ENCODE peak calls at places on chromosomes 12 and 14, in four cellular contexts. One of them, this sample, is unnamed.

GRCh38 chr12:63045020-63045860 is 105.8 kb downstream of the AVPR1A start:
- DNase-seq in IMR-90: peak
- DNase-seq in OCI-LY7: no peak
- DNase-seq in adrenal gland: no peak
- DNase-seq in this sample: no peak

GRCh38 chr14:75497191-75497590 is 25.1 kb upstream of the BATF start:
- DNase-seq in IMR-90: no peak
- DNase-seq in OCI-LY7: no peak
- DNase-seq in adrenal gland: no peak
- DNase-seq in this sample: peak

GRCh38 chr12:2429032-2429431 is 365.7 kb upstream of the FKBP4 start:
- DNase-seq in IMR-90: no peak
- DNase-seq in OCI-LY7: no peak
- DNase-seq in adrenal gland: no peak
- DNase-seq in this sample: no peak

GRCh38 chr12:98355322-98355721 is 160.1 kb upstream of the TMPO start:
- DNase-seq in IMR-90: peak
- DNase-seq in OCI-LY7: no peak
- DNase-seq in adrenal gland: no peak
- DNase-seq in this sample: no peak

GRCh38 chr14:35909675-35910074 is 83.5 kb downstream of the BRMS1L start:
- DNase-seq in IMR-90: no peak
- DNase-seq in OCI-LY7: no peak
- DNase-seq in adrenal gland: no peak
- DNase-seq in this sample: no peak

GRCh38 chr14:100693877-100694578 is 32.7 kb upstream of the DLK1 start:
- DNase-seq in IMR-90: no peak
- DNase-seq in OCI-LY7: no peak
- DNase-seq in adrenal gland: no peak
- DNase-seq in this sample: no peak

GRCh38 chr12:12716151-12716844 is 870 bp upstream of the CDKN1B start:
- DNase-seq in IMR-90: peak
- DNase-seq in OCI-LY7: no peak
- DNase-seq in adrenal gland: no peak
- DNase-seq in this sample: peak

GRCh38 chr12:90652280-90652679 is 302.7 kb downstream of the CCER1 start:
- DNase-seq in IMR-90: no peak
- DNase-seq in OCI-LY7: no peak
- DNase-seq in adrenal gland: no peak
- DNase-seq in this sample: no peak

GRCh38 chr12:120932058-120932457 is 27.9 kb upstream of the SPPL3 start:
- DNase-seq in IMR-90: no peak
- DNase-seq in OCI-LY7: no peak
- DNase-seq in adrenal gland: no peak
- DNase-seq in this sample: no peak

GRCh38 chr12:101097829-101098580 is 112.0 kb downstream of the SLC5A8 start:
- DNase-seq in IMR-90: no peak
- DNase-seq in OCI-LY7: no peak
- DNase-seq in adrenal gland: no peak
- DNase-seq in this sample: no peak

GRCh38 chr12:78087363-78087675 is 256.6 kb downstream of the NAV3 start:
- DNase-seq in IMR-90: peak
- DNase-seq in OCI-LY7: no peak
- DNase-seq in adrenal gland: no peak
- DNase-seq in this sample: no peak

GRCh38 chr12:92446082-92446460 is 256.7 kb upstream of the PLEKHG7 start:
- DNase-seq in IMR-90: no peak
- DNase-seq in OCI-LY7: no peak
- DNase-seq in adrenal gland: no peak
- DNase-seq in this sample: no peak

GRCh38 chr14:100336618-100337530 is 13.7 kb downstream of the SLC25A47 start:
- DNase-seq in IMR-90: no peak
- DNase-seq in OCI-LY7: no peak
- DNase-seq in adrenal gland: no peak
- DNase-seq in this sample: peak

GRCh38 chr12:125403145-125403789 is 338.0 kb downstream of the AACS start:
- DNase-seq in IMR-90: peak
- DNase-seq in OCI-LY7: peak
- DNase-seq in adrenal gland: peak
- DNase-seq in this sample: peak

GRCh38 chr12:12244341-12244740 is 22.5 kb downstream of the LRP6 start:
- DNase-seq in IMR-90: no peak
- DNase-seq in OCI-LY7: no peak
- DNase-seq in adrenal gland: no peak
- DNase-seq in this sample: no peak

GRCh38 chr12:43480591-43480990 is 71.4 kb downstream of the ADAMTS20 start:
- DNase-seq in IMR-90: peak
- DNase-seq in OCI-LY7: no peak
- DNase-seq in adrenal gland: no peak
- DNase-seq in this sample: no peak

GRCh38 chr14:35355981-35356839 is 48.3 kb downstream of the NFKBIA start:
- DNase-seq in IMR-90: peak
- DNase-seq in OCI-LY7: no peak
- DNase-seq in adrenal gland: peak
- DNase-seq in this sample: peak

GRCh38 chr12:113908584-113909100 is 57.5 kb downstream of the RBM19 start:
- DNase-seq in IMR-90: no peak
- DNase-seq in OCI-LY7: no peak
- DNase-seq in adrenal gland: no peak
- DNase-seq in this sample: no peak

GRCh38 chr12:19771858-19772257 is 332.6 kb downstream of the AEBP2 start:
- DNase-seq in IMR-90: peak
- DNase-seq in OCI-LY7: no peak
- DNase-seq in adrenal gland: no peak
- DNase-seq in this sample: no peak

GRCh38 chr14:100393362-100393761 is 70.2 kb downstream of the SLC25A47 start:
- DNase-seq in IMR-90: no peak
- DNase-seq in OCI-LY7: no peak
- DNase-seq in adrenal gland: no peak
- DNase-seq in this sample: no peak

GRCh38 chr14:76125506-76125905 is 26.2 kb upstream of the GPATCH2L start:
- DNase-seq in IMR-90: no peak
- DNase-seq in OCI-LY7: no peak
- DNase-seq in adrenal gland: no peak
- DNase-seq in this sample: no peak

GRCh38 chr12:68031881-68032739 is 42.9 kb downstream of the IFNG-AS1 start:
- DNase-seq in IMR-90: no peak
- DNase-seq in OCI-LY7: no peak
- DNase-seq in adrenal gland: no peak
- DNase-seq in this sample: no peak

GRCh38 chr12:3746758-3747157 is 6.2 kb downstream of the CRACR2A start:
- DNase-seq in IMR-90: no peak
- DNase-seq in OCI-LY7: no peak
- DNase-seq in adrenal gland: no peak
- DNase-seq in this sample: no peak

GRCh38 chr14:69260246-69260978 is 454 bp downstream of the GALNT16 start:
- DNase-seq in IMR-90: peak
- DNase-seq in OCI-LY7: no peak
- DNase-seq in adrenal gland: peak
- DNase-seq in this sample: peak

GRCh38 chr12:113783811-113784210 is 182.3 kb downstream of the RBM19 start:
- DNase-seq in IMR-90: no peak
- DNase-seq in OCI-LY7: no peak
- DNase-seq in adrenal gland: no peak
- DNase-seq in this sample: no peak

GRCh38 chr14:38255408-38255672 is 553 bp downstream of the CLEC14A start:
- DNase-seq in IMR-90: no peak
- DNase-seq in OCI-LY7: no peak
- DNase-seq in adrenal gland: no peak
- DNase-seq in this sample: no peak

GRCh38 chr12:48037267-48037915 is 33.1 kb upstream of the COL2A1 start:
- DNase-seq in IMR-90: peak
- DNase-seq in OCI-LY7: no peak
- DNase-seq in adrenal gland: no peak
- DNase-seq in this sample: no peak

GRCh38 chr14:32202468-32202865 is 602 bp downstream of the RNU6-8 start:
- DNase-seq in IMR-90: peak
- DNase-seq in OCI-LY7: no peak
- DNase-seq in adrenal gland: no peak
- DNase-seq in this sample: no peak

GRCh38 chr12:15322164-15323054 is at the start of gene PTPRO:
- DNase-seq in IMR-90: no peak
- DNase-seq in OCI-LY7: no peak
- DNase-seq in adrenal gland: no peak
- DNase-seq in this sample: no peak

GRCh38 chr14:46973295-46973694 is 321.7 kb upstream of the RPL10L start:
- DNase-seq in IMR-90: no peak
- DNase-seq in OCI-LY7: no peak
- DNase-seq in adrenal gland: no peak
- DNase-seq in this sample: no peak

GRCh38 chr12:129083121-129083520 is 229.8 kb downstream of the GLT1D1 start:
- DNase-seq in IMR-90: no peak
- DNase-seq in OCI-LY7: no peak
- DNase-seq in adrenal gland: no peak
- DNase-seq in this sample: no peak

GRCh38 chr12:105357162-105357691 is 26.7 kb downstream of the C12orf75 start:
- DNase-seq in IMR-90: peak
- DNase-seq in OCI-LY7: peak
- DNase-seq in adrenal gland: peak
- DNase-seq in this sample: peak

GRCh38 chr14:75877292-75877691 is 104.5 kb downstream of the TGFB3 start:
- DNase-seq in IMR-90: peak
- DNase-seq in OCI-LY7: no peak
- DNase-seq in adrenal gland: no peak
- DNase-seq in this sample: no peak

GRCh38 chr14:85425507-85425906 is 104.4 kb upstream of the FLRT2 start:
- DNase-seq in IMR-90: no peak
- DNase-seq in OCI-LY7: no peak
- DNase-seq in adrenal gland: no peak
- DNase-seq in this sample: no peak
- TF ChIP-seq CTCF in IMR-90: no peak
- TF ChIP-seq CTCF in OCI-LY7: no peak
- TF ChIP-seq CTCF in adrenal gland: no peak
- TF ChIP-seq CTCF in this sample: no peak

GRCh38 chr14:22494486-22495135 is 94.4 kb downstream of the DAD1 start:
- DNase-seq in IMR-90: no peak
- DNase-seq in OCI-LY7: no peak
- DNase-seq in adrenal gland: no peak
- DNase-seq in this sample: no peak
- TF ChIP-seq CTCF in IMR-90: no peak
- TF ChIP-seq CTCF in OCI-LY7: peak
- TF ChIP-seq CTCF in adrenal gland: no peak
- TF ChIP-seq CTCF in this sample: no peak

DNA sequence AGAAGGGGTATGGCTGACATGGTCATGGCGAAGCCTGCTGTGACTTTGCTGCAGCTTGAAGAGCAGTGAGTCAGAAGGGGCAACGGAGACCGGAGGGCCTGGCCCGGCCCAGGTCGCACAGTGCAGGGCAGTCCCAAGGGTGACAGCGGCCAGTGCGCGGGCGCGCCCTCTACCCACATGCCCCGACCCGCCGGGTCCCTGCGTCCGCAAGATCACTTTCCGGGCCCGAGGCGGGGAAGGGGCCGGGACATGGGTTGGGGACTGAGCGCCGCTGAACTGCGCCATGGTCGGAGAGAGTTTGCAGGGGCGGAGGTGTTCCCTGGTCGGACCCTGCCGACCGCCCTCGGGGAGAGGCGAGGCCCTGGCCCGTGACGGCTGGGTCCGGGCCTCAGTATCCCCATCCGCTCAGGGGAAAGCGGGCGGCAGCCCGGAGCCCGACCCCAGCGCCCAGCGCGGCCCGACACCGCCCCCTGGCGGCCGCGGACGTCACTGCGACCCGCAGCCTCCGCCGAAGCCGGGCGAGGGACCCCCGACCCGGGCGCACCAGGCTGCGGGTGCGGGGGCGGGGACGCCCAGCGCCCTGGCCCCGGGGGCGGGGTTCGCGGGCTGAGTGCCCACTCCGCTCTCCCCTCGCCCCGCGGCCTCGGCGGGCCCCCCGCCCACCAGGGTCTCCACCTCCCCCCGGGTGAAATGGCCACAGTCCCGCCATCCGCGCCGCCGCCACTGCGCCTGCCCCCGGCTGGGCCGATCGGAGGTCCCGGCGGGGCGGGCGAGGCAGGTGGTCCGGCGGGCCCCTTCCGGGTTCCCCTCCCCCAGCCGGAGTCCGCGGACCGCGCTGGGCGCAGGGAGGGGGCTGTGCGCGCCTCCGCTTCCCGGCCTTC is 7.2 kb upstream of the ANKRD9 start:
- DNase-seq in IMR-90: no peak
- DNase-seq in OCI-LY7: peak
- DNase-seq in adrenal gland: peak
- DNase-seq in this sample: peak
- TF ChIP-seq CTCF in IMR-90: peak
- TF ChIP-seq CTCF in OCI-LY7: peak
- TF ChIP-seq CTCF in adrenal gland: peak
- TF ChIP-seq CTCF in this sample: peak

GRCh38 chr12:7017870-7018349 is 366 bp downstream of the LPCAT3 start:
- DNase-seq in IMR-90: peak
- DNase-seq in OCI-LY7: no peak
- DNase-seq in adrenal gland: peak
- DNase-seq in this sample: no peak

GRCh38 chr12:7016958-7017571 is 1.2 kb downstream of the LPCAT3 start:
- DNase-seq in IMR-90: no peak
- DNase-seq in OCI-LY7: no peak
- DNase-seq in adrenal gland: no peak
- DNase-seq in this sample: no peak

GRCh38 chr12:7013101-7013500 is 5.2 kb downstream of the LPCAT3 start:
- DNase-seq in IMR-90: no peak
- DNase-seq in OCI-LY7: no peak
- DNase-seq in adrenal gland: no peak
- DNase-seq in this sample: no peak

GRCh38 chr12:7018350-7019042 is at the start of gene LPCAT3:
- DNase-seq in IMR-90: peak
- DNase-seq in OCI-LY7: peak
- DNase-seq in adrenal gland: peak
- DNase-seq in this sample: peak

GRCh38 chr12:7015555-7016370 is 2.5 kb downstream of the LPCAT3 start:
- DNase-seq in IMR-90: no peak
- DNase-seq in OCI-LY7: no peak
- DNase-seq in adrenal gland: no peak
- DNase-seq in this sample: no peak
- TF ChIP-seq CTCF in IMR-90: no peak
- TF ChIP-seq CTCF in OCI-LY7: no peak
- TF ChIP-seq CTCF in adrenal gland: no peak
- TF ChIP-seq CTCF in this sample: no peak

GRCh38 chr12:107326237-107326636 is 232.9 kb upstream of the CRY1 start:
- DNase-seq in IMR-90: no peak
- DNase-seq in OCI-LY7: peak
- DNase-seq in adrenal gland: no peak
- DNase-seq in this sample: no peak
- TF ChIP-seq CTCF in IMR-90: no peak
- TF ChIP-seq CTCF in OCI-LY7: no peak
- TF ChIP-seq CTCF in adrenal gland: no peak
- TF ChIP-seq CTCF in this sample: no peak

GRCh38 chr12:132407525-132407924 is 78.1 kb upstream of the GALNT9 start:
- DNase-seq in IMR-90: no peak
- DNase-seq in OCI-LY7: no peak
- DNase-seq in adrenal gland: no peak
- DNase-seq in this sample: no peak

GRCh38 chr12:132409495-132410295 is 80.3 kb upstream of the FBRSL1 start:
- DNase-seq in IMR-90: no peak
- DNase-seq in OCI-LY7: no peak
- DNase-seq in adrenal gland: no peak
- DNase-seq in this sample: no peak

GRCh38 chr12:132406498-132407461 is 77.4 kb upstream of the GALNT9 start:
- DNase-seq in IMR-90: no peak
- DNase-seq in OCI-LY7: no peak
- DNase-seq in adrenal gland: no peak
- DNase-seq in this sample: no peak

GRCh38 chr12:132408626-132409494 is 79.5 kb upstream of the GALNT9 start:
- DNase-seq in IMR-90: no peak
- DNase-seq in OCI-LY7: no peak
- DNase-seq in adrenal gland: no peak
- DNase-seq in this sample: no peak

GRCh38 chr12:132408001-132408400 is 78.6 kb upstream of the GALNT9 start:
- DNase-seq in IMR-90: no peak
- DNase-seq in OCI-LY7: no peak
- DNase-seq in adrenal gland: no peak
- DNase-seq in this sample: no peak
- TF ChIP-seq CTCF in IMR-90: no peak
- TF ChIP-seq CTCF in OCI-LY7: no peak
- TF ChIP-seq CTCF in adrenal gland: no peak
- TF ChIP-seq CTCF in this sample: no peak